ENCODE peak calls at places on chromosomes 5 and 9, in four cellular contexts. T is lower lobe of right lung, W is mammary epithelial cell, D is tibial nerve. H is an unnamed sample. For H3K4me1, the result is how much of the 10 kb centered on the place peaks cover.

GRCh38 chr9:112820886-112821285 is 69.8 kb downstream of the SLC46A2 start:
- DNase-seq in T (no peak), W (peak), D (no peak), H (no peak)

GRCh38 chr5:150589791-150590601 is 50.5 kb upstream of the SYNPO start:
- DNase-seq in T (no peak), W (no peak), D (peak), H (peak)

GRCh38 chr5:69007726-69008368 is 86.0 kb upstream of the SLC30A5 start:
- DNase-seq in T (no peak), W (peak), D (peak), H (peak)

GRCh38 chr5:139655727-139656271 is 7.7 kb downstream of the CXXC5 start:
- DNase-seq in T (peak), W (no peak), D (no peak), H (peak)

GRCh38 chr5:9653811-9654210 is 23.7 kb upstream of the TAS2R1 start:
- DNase-seq in T (no peak), W (peak), D (no peak), H (peak)

GRCh38 chr5:130066644-130067043 is 162.4 kb downstream of the CHSY3 start:
- DNase-seq in T (no peak), W (no peak), D (no peak), H (peak)

GRCh38 chr9:115442054-115442453 is 324.1 kb upstream of the TNC start:
- DNase-seq in T (no peak), W (no peak), D (no peak), H (peak)

GRCh38 chr5:157106668-157107461 is 2.0 kb downstream of the HAVCR2 start:
- DNase-seq in T (peak), W (no peak), D (no peak), H (peak)

GRCh38 chr5:77850536-77851228 is 74.5 kb upstream of the TBCA start:
- DNase-seq in T (no peak), W (no peak), D (no peak), H (no peak)

GRCh38 chr9:109903515-109904138 is 123.6 kb downstream of the PALM2AKAP2 start:
- DNase-seq in T (no peak), W (peak), D (no peak), H (no peak)

GRCh38 chr5:42583322-42583721 is 160.1 kb downstream of the GHR start:
- DNase-seq in T (no peak), W (peak), D (peak), H (peak)

GRCh38 chr5:169945831-169946261 is 34.4 kb downstream of the INSYN2B start:
- DNase-seq in T (peak), W (peak), D (no peak), H (peak)

GRCh38 chr9:137055385-137056364 is 1.8 kb upstream of the ENTPD2 start:
- DNase-seq in T (peak), W (no peak), D (peak), H (peak)

GRCh38 chr5:180532268-180532667 is 38.1 kb downstream of the CNOT6 start:
- DNase-seq in T (no peak), W (no peak), D (no peak), H (no peak)

GRCh38 chr5:179869101-179869500 is 10.5 kb upstream of the MRNIP start:
- DNase-seq in T (no peak), W (no peak), D (no peak), H (no peak)

DNA sequence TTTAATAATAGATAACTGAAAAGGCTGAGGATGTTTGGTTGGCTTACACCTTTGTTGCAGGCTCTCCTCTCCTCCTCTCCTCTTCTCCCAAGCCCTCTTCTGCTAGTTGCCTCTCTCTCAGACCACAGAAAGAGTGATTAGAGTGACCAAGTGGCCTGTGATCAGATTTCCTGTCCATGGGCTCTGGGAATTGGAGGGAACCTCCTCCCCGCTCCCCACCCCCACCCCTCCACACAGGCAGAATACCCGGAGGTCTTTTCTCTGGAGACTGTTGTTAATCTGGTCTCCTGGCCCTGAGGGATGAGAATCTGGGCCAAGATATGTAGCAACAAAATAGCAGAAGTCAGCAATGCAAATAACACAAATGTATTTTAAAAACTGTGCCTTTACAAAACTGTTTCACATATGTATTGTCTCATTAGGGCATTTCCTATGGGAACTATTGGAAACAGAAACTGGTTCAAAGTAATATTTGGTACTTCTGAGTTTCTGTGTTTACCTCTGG is 361.3 kb downstream of the NR2F1-AS1 start:
- DNase-seq in T (no peak), W (no peak), D (no peak), H (no peak)
- H3K27ac ChIP-seq in T (no peak), W (no peak), D (no peak), H (no peak)

DNA sequence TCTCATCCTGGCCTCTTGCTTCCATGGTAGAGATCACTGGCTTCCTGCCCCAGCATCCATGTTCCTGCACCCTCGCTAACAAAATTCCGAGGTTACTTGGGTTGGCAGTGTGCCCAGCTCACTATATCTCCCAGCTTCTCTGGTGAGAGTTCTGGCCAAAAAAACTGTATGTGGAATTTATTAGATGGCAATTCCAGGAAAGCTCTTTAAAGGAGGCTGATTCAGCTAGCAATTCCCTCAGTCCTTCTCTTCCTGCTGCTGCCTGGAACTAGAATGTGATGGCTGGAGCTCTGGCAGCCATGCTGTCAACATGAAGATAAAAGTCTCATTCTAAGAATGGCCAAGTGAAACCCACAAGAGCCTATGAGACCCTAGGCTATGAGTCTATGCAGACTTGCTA is 88.8 kb downstream of the SECISBP2 start:
- DNase-seq in T (no peak), W (no peak), D (no peak), H (peak)
- H3K4me1 ChIP-seq in T (under half), W (under half), D (under half), H (under half)

GRCh38 chr5:176425138-176425537 is 8.8 kb upstream of the CLTB start:
- DNase-seq in T (no peak), W (peak), D (no peak), H (no peak)
- H3K27ac ChIP-seq in T (no peak), W (no peak), D (no peak), H (no peak)

DNA sequence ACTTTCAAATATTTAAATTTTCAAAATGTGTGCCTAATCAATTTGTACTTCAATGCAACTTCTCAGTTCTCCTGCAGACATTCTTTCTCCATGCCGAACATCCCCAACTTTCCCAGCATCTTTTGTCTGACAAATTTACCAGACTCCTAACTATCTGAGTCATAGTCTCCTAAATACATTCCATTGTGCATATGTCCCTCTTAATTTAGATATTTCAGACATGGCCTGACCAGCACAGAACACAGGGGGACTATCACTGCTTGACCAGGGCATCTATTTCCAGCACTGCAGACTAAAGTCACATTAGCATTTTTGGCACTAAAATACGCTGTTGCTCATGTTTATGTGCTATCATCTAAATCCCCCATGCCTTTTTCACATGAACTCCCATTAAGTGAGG is 71.9 kb downstream of the ITGA1 start:
- DNase-seq in T (no peak), W (peak), D (no peak), H (no peak)
- H3K4me1 ChIP-seq in T (under half), W (under half), D (under half), H (under half)

GRCh38 chr5:34717426-34718327 is 61.5 kb downstream of the RAI14 start:
- DNase-seq in T (no peak), W (peak), D (no peak), H (no peak)
- H3K27ac ChIP-seq in T (peak), W (no peak), D (peak), H (peak)

GRCh38 chr9:95015569-95015968 is 289.1 kb downstream of the AOPEP start:
- DNase-seq in T (no peak), W (no peak), D (no peak), H (no peak)

GRCh38 chr9:95014917-95015316 is 288.4 kb downstream of the AOPEP start:
- DNase-seq in T (no peak), W (no peak), D (no peak), H (no peak)

GRCh38 chr9:95017661-95018060 is 291.2 kb downstream of the AOPEP start:
- DNase-seq in T (no peak), W (peak), D (no peak), H (no peak)

GRCh38 chr9:95018099-95018927 is 291.8 kb downstream of the AOPEP start:
- DNase-seq in T (peak), W (peak), D (no peak), H (peak)

GRCh38 chr9:95017062-95017461 is 290.6 kb downstream of the AOPEP start:
- DNase-seq in T (no peak), W (peak), D (no peak), H (no peak)
- H3K4me1 ChIP-seq in T (half or more), W (under half), D (under half), H (under half)

GRCh38 chr5:177469750-177470525 is 3.5 kb downstream of the DBN1 start:
- DNase-seq in T (no peak), W (no peak), D (no peak), H (no peak)

GRCh38 chr5:177472460-177473441 is 683 bp downstream of the DBN1 start:
- DNase-seq in T (no peak), W (no peak), D (no peak), H (peak)

GRCh38 chr5:177471610-177472356 is 1.7 kb downstream of the DBN1 start:
- DNase-seq in T (no peak), W (no peak), D (peak), H (peak)

GRCh38 chr5:177469061-177469628 is 4.3 kb downstream of the DBN1 start:
- DNase-seq in T (no peak), W (no peak), D (no peak), H (peak)

GRCh38 chr5:177470759-177471536 is 2.5 kb downstream of the DBN1 start:
- DNase-seq in T (no peak), W (no peak), D (no peak), H (no peak)
- H3K27ac ChIP-seq in T (no peak), W (no peak), D (peak), H (no peak)

H was measured in right cardiac atrium.